ENCODE peak calls at places on chromosomes 5 and 9, in ten cellular contexts. I is PC-3; G is activated naive CD8-positive, alpha-beta T cell treated with anti-CD3 and anti-CD28 coated beads, Interleukin-2, amount 50 U/mL, for 24 hours; C is neuronal stem cell; S is H1; L is astrocyte of the spinal cord; T is AG04450; M is A172; E is EL; H is breast epithelium. A is an unnamed sample.
A peak's percentile ranks its signal among the peaks of the same experiment; 100 is the strongest.

GRCh38 chr9:114005371-114006154 is 72.5 kb downstream of the AMBP start:
- DNase-seq in M (no peak), E (no peak), G (no peak), I (no peak), C (no peak), L (no peak), T (no peak), H (peak; percentile 7), S (no peak), A (no peak)

GRCh38 chr5:65873181-65873580 is 53.2 kb upstream of the ERBIN start:
- DNase-seq in E (peak; percentile 74), C (no peak), T (no peak), M (peak; percentile 77), L (peak; percentile 22), H (no peak), I (peak; percentile 22), G (no peak), S (no peak), A (peak; percentile 71)

GRCh38 chr5:33049845-33050244 is 338.7 kb downstream of the NPR3 start:
- DNase-seq in I (peak; percentile 94), E (peak; percentile 95), T (no peak), G (no peak), S (no peak), M (peak; percentile 94), C (no peak), L (peak; percentile 89), H (no peak), A (peak; percentile 94)

GRCh38 chr5:172771439-172772111 is 580 bp upstream of the DUSP1 start:
- DNase-seq in G (no peak), E (peak; percentile 65), T (no peak), M (peak; percentile 63), S (no peak), C (no peak), I (peak; percentile 51), L (peak; percentile 76), H (no peak), A (no peak)

GRCh38 chr9:84997472-84997871 is 327.9 kb downstream of the NTRK2 start:
- DNase-seq in S (no peak), I (no peak), M (no peak), H (no peak), C (no peak), G (no peak), T (no peak), L (no peak), E (no peak), A (no peak)

GRCh38 chr5:167888395-167888794 is 403.1 kb upstream of the WWC1 start:
- DNase-seq in T (no peak), H (no peak), M (no peak), S (no peak), G (no peak), I (no peak), E (no peak), C (no peak), L (no peak), A (no peak)

GRCh38 chr5:67160985-67161384 is 35.6 kb downstream of the CD180 start:
- DNase-seq in E (peak; percentile 15), S (no peak), I (peak; percentile 87), C (no peak), L (peak; percentile 59), G (no peak), M (peak; percentile 80), T (no peak), H (peak; percentile 87), A (peak; percentile 62)

GRCh38 chr5:144742376-144742775 is 571.7 kb downstream of the KCTD16 start:
- DNase-seq in E (no peak), I (no peak), M (no peak), S (no peak), H (no peak), T (no peak), L (no peak), G (no peak), C (peak; percentile 38), A (no peak)

GRCh38 chr9:121510766-121511555 is 11.3 kb upstream of the GGTA1 start:
- DNase-seq in L (no peak), M (no peak), I (no peak), S (no peak), T (no peak), H (no peak), C (no peak), G (no peak), E (no peak), A (no peak)

GRCh38 chr5:112146323-112146848 is 272.7 kb downstream of the EPB41L4A start:
- DNase-seq in S (no peak), M (no peak), I (peak; percentile 26), C (no peak), T (peak; percentile 64), G (no peak), H (no peak), E (peak; percentile 70), L (peak; percentile 66), A (peak; percentile 93)

GRCh38 chr9:133783331-133783731 is 45.2 kb upstream of the SARDH start:
- DNase-seq in H (no peak), G (no peak), S (no peak), T (no peak), L (no peak), I (no peak), E (no peak), C (no peak), M (no peak), A (no peak)

GRCh38 chr9:119368681-119369581 is at the start of gene BRINP1:
- DNase-seq in T (no peak), C (peak; percentile 47), E (peak; percentile 1), S (peak; percentile 49), G (no peak), M (no peak), H (peak; percentile 52), I (no peak), L (peak; percentile 23), A (peak; percentile 75)

GRCh38 chr5:143887901-143888648 is 76.1 kb downstream of the HMHB1 start:
- DNase-seq in G (no peak), E (peak; percentile 83), C (no peak), H (no peak), I (peak; percentile 23), M (peak; percentile 79), L (peak; percentile 89), S (no peak), T (no peak), A (peak; percentile 52)

GRCh38 chr5:2278825-2279224 is 396.1 kb upstream of the IRX4 start:
- DNase-seq in M (no peak), C (no peak), I (no peak), T (no peak), S (no peak), L (no peak), G (no peak), H (no peak), E (no peak), A (no peak)

GRCh38 chr5:173429489-173430150 is 101.4 kb upstream of the STC2 start:
- DNase-seq in L (peak; percentile 26), M (peak; percentile 30), E (peak; percentile 35), G (no peak), H (no peak), T (no peak), I (peak; percentile 42), C (no peak), S (no peak), A (peak; percentile 24)

GRCh38 chr9:38073882-38074281 is 4.9 kb upstream of the SHB start:
- DNase-seq in H (no peak), T (no peak), M (no peak), L (no peak), E (no peak), C (no peak), G (no peak), S (no peak), I (peak; percentile 65), A (no peak)

GRCh38 chr5:176157656-176158055 is 80.6 kb upstream of the SIMC1 start:
- DNase-seq in T (no peak), C (no peak), L (peak; percentile 72), H (no peak), E (peak; percentile 54), G (no peak), I (peak; percentile 78), M (peak; percentile 66), S (no peak), A (peak; percentile 12)

GRCh38 chr5:158546080-158546479 is 553.6 kb downstream of the EBF1 start:
- DNase-seq in I (no peak), L (no peak), E (no peak), H (no peak), T (no peak), G (no peak), C (no peak), S (no peak), M (no peak), A (no peak)

GRCh38 chr5:72543365-72543764 is 36.2 kb upstream of the ZNF366 start:
- DNase-seq in C (no peak), T (no peak), S (no peak), L (peak; percentile 92), M (peak; percentile 40), G (no peak), I (no peak), H (no peak), E (peak; percentile 73), A (peak; percentile 95)

GRCh38 chr9:104900324-104900723 is 27.6 kb downstream of the ABCA1 start:
- DNase-seq in I (no peak), M (no peak), E (no peak), L (no peak), C (no peak), S (no peak), T (no peak), H (no peak), G (no peak), A (no peak)

GRCh38 chr5:153551537-153552079 is 61.1 kb downstream of the GRIA1 start:
- DNase-seq in G (no peak), I (peak; percentile 70), H (no peak), T (peak; percentile 80), E (peak; percentile 97), C (no peak), S (peak; percentile 36), M (peak; percentile 96), L (peak; percentile 96), A (peak; percentile 98)

GRCh38 chr9:124632077-124632621 is 125.0 kb upstream of the NR5A1 start:
- DNase-seq in E (peak; percentile 57), T (no peak), I (peak; percentile 28), L (peak; percentile 41), C (no peak), M (peak; percentile 21), H (no peak), S (no peak), G (no peak), A (peak; percentile 50)

GRCh38 chr5:103408408-103408807 is 149.8 kb downstream of the MACIR start:
- DNase-seq in E (no peak), G (no peak), I (no peak), C (no peak), T (no peak), H (no peak), S (no peak), L (no peak), M (no peak), A (no peak)

GRCh38 chr5:154321546-154321945 is 124.3 kb upstream of the SAP30L start:
- DNase-seq in T (no peak), S (no peak), H (no peak), C (no peak), E (no peak), M (no peak), L (no peak), I (no peak), G (no peak), A (no peak)

GRCh38 chr5:166165600-166165999 is 2125.8 kb upstream of the WWC1 start:
- DNase-seq in S (no peak), G (no peak), E (no peak), C (peak; percentile 37), L (no peak), M (peak; percentile 26), H (no peak), I (no peak), T (no peak), A (no peak)

GRCh38 chr5:135254183-135254582 is 144.8 kb downstream of the MACROH2A1 start:
- DNase-seq in M (no peak), I (no peak), G (no peak), S (no peak), L (no peak), H (no peak), T (no peak), E (no peak), C (no peak), A (no peak)

GRCh38 chr5:37197340-37198050 is 51.7 kb downstream of the CPLANE1 start:
- DNase-seq in G (peak; percentile 7), M (peak; percentile 23), I (no peak), S (no peak), T (no peak), C (no peak), L (peak; percentile 15), E (peak; percentile 44), H (no peak), A (peak; percentile 53)

GRCh38 chr5:37111426-37112382 is 137.5 kb downstream of the CPLANE1 start:
- DNase-seq in S (no peak), T (no peak), E (no peak), C (no peak), M (no peak), H (no peak), G (no peak), I (no peak), L (no peak), A (peak; percentile 76)